ENCODE peak calls at places on chromosomes 7 and 10, in eight cellular contexts. R is HCT116, G is neural progenitor cell, Z is GM23338, A is PC-3, S is OCI-LY7, L is SK-N-SH, P is MM.1S. Y is an unnamed sample.

GRCh38 chr10:4501306-4501705 is 324.7 kb upstream of the AKR1E2 start:
- DNase-seq in G (no peak), Z (no peak), S (no peak), A (no peak), L (no peak), R (no peak), P (no peak), Y (peak; percentile 39)

GRCh38 chr10:115854740-115855435 is 418.1 kb downstream of the GFRA1 start:
- DNase-seq in A (no peak), P (no peak), R (no peak), Z (no peak), L (no peak), S (no peak), G (no peak), Y (no peak)

GRCh38 chr7:94450044-94450697 is 55.5 kb downstream of the COL1A2 start:
- DNase-seq in Z (no peak), P (no peak), G (no peak), L (no peak), A (no peak), S (no peak), R (no peak), Y (no peak)

GRCh38 chr10:91007656-91008055 is 86.8 kb upstream of the ANKRD1 start:
- DNase-seq in Z (no peak), S (no peak), P (no peak), R (no peak), G (no peak), L (no peak), A (no peak), Y (no peak)

GRCh38 chr7:73442222-73442902 is 8.8 kb downstream of the FZD9 start:
- DNase-seq in R (no peak), L (no peak), G (no peak), A (no peak), Z (no peak), P (no peak), S (no peak), Y (no peak)

GRCh38 chr10:88165849-88166271 is 302.4 kb downstream of the PTEN start:
- DNase-seq in A (no peak), G (no peak), L (no peak), R (no peak), Z (no peak), P (no peak), S (no peak), Y (no peak)

GRCh38 chr10:80196270-80196949 is 8.9 kb downstream of the ANXA11 start:
- DNase-seq in P (peak; percentile 89), Z (no peak), S (peak; percentile 40), G (no peak), R (peak; percentile 90), L (no peak), A (peak; percentile 100), Y (peak; percentile 88)

GRCh38 chr10:80860719-80861118 is 323.0 kb downstream of the SH2D4B start:
- DNase-seq in P (no peak), G (no peak), L (no peak), A (no peak), R (no peak), Z (no peak), S (no peak), Y (no peak)

GRCh38 chr7:44379366-44380178 is 54.2 kb upstream of the CAMK2B start:
- DNase-seq in S (no peak), Z (no peak), G (no peak), A (no peak), R (no peak), L (peak; percentile 29), P (no peak), Y (peak; percentile 2)

GRCh38 chr7:157932498-157933218 is 595.9 kb downstream of the DNAJB6 start:
- DNase-seq in L (no peak), G (no peak), P (no peak), Z (no peak), A (peak; percentile 59), S (no peak), R (peak; percentile 90), Y (no peak)

GRCh38 chr7:87851242-87851641 is 24.9 kb downstream of the SLC25A40 start:
- DNase-seq in L (no peak), Z (no peak), P (no peak), G (no peak), S (no peak), A (no peak), R (no peak), Y (no peak)

GRCh38 chr7:116687801-116688201 is 15.8 kb downstream of the MET start:
- DNase-seq in S (no peak), Z (peak; percentile 25), L (no peak), R (peak; percentile 73), A (peak; percentile 88), P (no peak), G (peak; percentile 31), Y (peak; percentile 20)

GRCh38 chr10:47435081-47435480 is 48.8 kb downstream of the ANXA8 start:
- DNase-seq in P (no peak), R (no peak), Z (no peak), S (no peak), L (no peak), A (no peak), G (no peak), Y (no peak)

GRCh38 chr7:141920281-141920680 is 4.1 kb downstream of the OR9A4 start:
- DNase-seq in R (no peak), A (peak; percentile 11), S (no peak), P (no peak), Z (no peak), G (no peak), L (no peak), Y (no peak)

GRCh38 chr10:77162697-77163096 is 474.9 kb downstream of the KCNMA1 start:
- DNase-seq in R (no peak), Z (no peak), G (no peak), A (peak; percentile 99), P (no peak), S (no peak), L (no peak), Y (no peak)

GRCh38 chr10:113930482-113931057 is 76.1 kb downstream of the NHLRC2 start:
- DNase-seq in P (no peak), G (no peak), L (no peak), A (no peak), S (no peak), Z (no peak), R (no peak), Y (no peak)

GRCh38 chr10:79045566-79046175 is 23.1 kb upstream of the ZMIZ1 start:
- DNase-seq in A (no peak), S (no peak), G (no peak), Z (no peak), L (no peak), R (no peak), P (no peak), Y (no peak)

GRCh38 chr10:114103286-114103685 is 59.6 kb downstream of the ADRB1 start:
- DNase-seq in A (peak; percentile 64), Z (peak; percentile 63), P (peak; percentile 41), S (peak; percentile 63), L (peak; percentile 68), G (peak; percentile 42), R (peak; percentile 58), Y (peak; percentile 69)

GRCh38 chr7:107742678-107743566 is 1.0 kb upstream of the CBLL1 start:
- DNase-seq in S (no peak), P (no peak), R (no peak), L (peak; percentile 60), G (peak; percentile 80), Z (peak; percentile 91), A (no peak), Y (peak; percentile 23)

GRCh38 chr7:90595801-90596683 is at the start of gene CDK14:
- DNase-seq in P (peak; percentile 73), R (peak; percentile 23), S (peak; percentile 61), A (peak; percentile 59), L (peak; percentile 96), G (peak; percentile 92), Z (peak; percentile 91), Y (peak; percentile 92)

GRCh38 chr7:68706291-68706690 is 892.0 kb upstream of the AUTS2 start:
- DNase-seq in S (no peak), L (no peak), R (no peak), Z (no peak), A (no peak), P (peak; percentile 33), G (no peak), Y (no peak)

GRCh38 chr10:17454181-17454800 is at the start of gene ST8SIA6:
- DNase-seq in R (no peak), Z (peak; percentile 78), A (peak; percentile 16), G (peak; percentile 83), P (peak; percentile 56), L (peak; percentile 86), S (no peak), Y (peak; percentile 73)

GRCh38 chr10:27893320-27894014 is 105.4 kb downstream of the ODAD2 start:
- DNase-seq in Z (no peak), R (peak; percentile 84), P (no peak), A (peak; percentile 64), G (no peak), L (no peak), S (no peak), Y (no peak)

GRCh38 chr10:102402512-102402896 is 7.0 kb downstream of the NFKB2 start:
- DNase-seq in L (no peak), S (no peak), A (no peak), P (no peak), Z (no peak), R (no peak), G (no peak), Y (no peak)

GRCh38 chr7:99839560-99840011 is 11.8 kb downstream of the CYP3A43 start:
- DNase-seq in S (no peak), Z (peak; percentile 59), L (no peak), A (peak; percentile 36), P (no peak), R (no peak), G (no peak), Y (peak; percentile 35)

DNA sequence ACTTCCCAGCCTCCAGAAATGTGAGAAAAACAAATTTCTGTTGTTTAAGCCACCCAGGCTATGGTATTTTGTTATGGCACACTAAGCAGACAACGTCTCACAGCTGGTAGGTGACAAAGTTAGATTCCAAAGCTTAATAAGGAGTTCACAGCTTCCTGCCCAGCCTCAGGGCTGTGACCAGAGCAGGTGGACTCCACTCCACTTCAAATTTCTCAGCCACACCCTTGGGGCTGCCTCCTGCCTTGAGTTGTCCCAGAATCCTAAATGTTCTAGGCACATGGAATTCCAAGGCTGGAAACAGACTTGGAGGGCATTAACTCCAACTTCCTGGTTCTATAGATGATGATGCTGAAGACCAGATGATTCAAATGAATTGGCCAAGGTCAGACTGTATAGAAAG is 310.7 kb downstream of the GRID1 start:
- DNase-seq in S (no peak), G (no peak), P (no peak), Z (no peak), A (no peak), L (no peak), R (no peak), Y (no peak)
- TF ChIP-seq CTCF in S (no peak), G (no peak), P (no peak), Z (no peak), A (no peak), L (no peak), R (no peak), Y (no peak)

GRCh38 chr10:130351466-130352290 is 215.5 kb downstream of the GLRX3 start:
- DNase-seq in Z (no peak), A (no peak), P (no peak), S (no peak), R (no peak), L (no peak), G (no peak), Y (no peak)
- H3K4me3 ChIP-seq in Z (no peak overlapping the region), A (no peak overlapping the region), P (no peak overlapping the region), S (no peak overlapping the region), R (no peak overlapping the region), L (no peak overlapping the region), G (no peak overlapping the region), Y (no peak overlapping the region)

GRCh38 chr7:12296051-12296570 is 85.0 kb downstream of the TMEM106B start:
- DNase-seq in A (no peak), S (no peak), Z (no peak), L (no peak), P (no peak), G (no peak), R (no peak), Y (no peak)
- TF ChIP-seq EZH2phosphoT487 in A (no peak), S (no peak), Z (no peak), L (no peak), P (no peak), G (no peak), R (no peak), Y (no peak)

GRCh38 chr7:20744913-20745587 is 41.6 kb downstream of the SP8 start:
- DNase-seq in A (peak; percentile 55), P (no peak), L (no peak), G (no peak), R (peak; percentile 33), S (no peak), Z (peak; percentile 10), Y (peak; percentile 30)
- TF ChIP-seq CTCF in A (peak; percentile 50), P (no peak), L (peak; percentile 29), G (peak; percentile 10), R (peak; percentile 52), S (peak; percentile 34), Z (peak; percentile 37), Y (peak; percentile 35)

Y was measured in hepatocyte.